ENCODE peak calls at places on chromosomes 16 and 17, in six cellular contexts. E is HEK293T, Z is IMR-90, H is GM12878, A is HepG2, Y is K562. F is an unnamed sample.

GRCh38 chr17:52026075-52026474 is 132.4 kb downstream of the CA10 start:
- DNase-seq in A (no peak), E (no peak), Y (no peak), Z (no peak), H (no peak), F (no peak)

GRCh38 chr17:45248132-45248936 is 13.6 kb downstream of the SPATA32 start:
- DNase-seq in H (no peak), Z (no peak), A (no peak), Y (peak; percentile 85), E (peak; percentile 42), F (peak; percentile 62)

GRCh38 chr17:20302191-20302917 is 165.0 kb downstream of the LGALS9B start:
- DNase-seq in H (no peak), E (no peak), Z (peak; percentile 4), Y (no peak), A (no peak), F (no peak)

GRCh38 chr16:25257504-25257955 is at the start of gene ZKSCAN2:
- DNase-seq in Y (peak; percentile 93), H (peak; percentile 40), A (peak; percentile 88), E (peak; percentile 89), Z (peak; percentile 86), F (peak; percentile 74)

GRCh38 chr17:81251091-81251942 is 12.2 kb downstream of the NDUFAF8 start:
- DNase-seq in Y (no peak), A (no peak), Z (no peak), E (no peak), H (no peak), F (no peak)

GRCh38 chr17:1491406-1492248 is 859 bp downstream of the MYO1C start:
- DNase-seq in Z (no peak), E (peak; percentile 74), H (no peak), Y (peak; percentile 87), A (no peak), F (no peak)

GRCh38 chr16:87635541-87636049 is 33.3 kb downstream of the JPH3 start:
- DNase-seq in Z (peak; percentile 19), Y (peak; percentile 63), H (no peak), A (peak; percentile 47), E (peak; percentile 45), F (peak; percentile 69)

GRCh38 chr16:17171250-17172143 is 299.3 kb downstream of the XYLT1 start:
- DNase-seq in H (no peak), E (no peak), Y (no peak), Z (no peak), A (peak; percentile 30), F (no peak)

GRCh38 chr16:57481421-57481820 is 4.9 kb downstream of the DOK4 start:
- DNase-seq in Z (no peak), Y (no peak), E (no peak), H (no peak), A (no peak), F (no peak)

GRCh38 chr16:71507061-71507460 is 17.9 kb upstream of the ZNF19 start:
- DNase-seq in Z (no peak), A (no peak), H (no peak), E (no peak), Y (no peak), F (no peak)

GRCh38 chr17:32341141-32341856 is 674 bp downstream of the C17orf75 start:
- DNase-seq in A (peak; percentile 58), E (no peak), Y (peak; percentile 26), H (no peak), Z (no peak), F (peak; percentile 70)

GRCh38 chr17:55332296-55333041 is 67.7 kb downstream of the HLF start:
- DNase-seq in E (no peak), A (no peak), Y (no peak), Z (no peak), H (no peak), F (no peak)

GRCh38 chr17:17028878-17029535 is 13.2 kb upstream of the MPRIP start:
- DNase-seq in A (peak; percentile 63), Z (no peak), Y (no peak), E (no peak), H (no peak), F (no peak)

GRCh38 chr17:82216301-82217119 is 3.9 kb upstream of the CCDC57 start:
- DNase-seq in H (peak; percentile 59), Y (no peak), A (peak; percentile 75), E (no peak), Z (peak; percentile 81), F (no peak)

GRCh38 chr16:22663389-22664064 is 150.4 kb upstream of the HS3ST2 start:
- DNase-seq in A (no peak), Z (no peak), Y (no peak), H (no peak), E (no peak), F (no peak)

GRCh38 chr17:77528516-77529327 is 388.0 kb downstream of the SEC14L1 start:
- DNase-seq in E (peak; percentile 73), H (no peak), A (no peak), Z (no peak), Y (no peak), F (no peak)

GRCh38 chr16:79751785-79752184 is 151.2 kb upstream of the MAF start:
- DNase-seq in E (no peak), A (no peak), Y (no peak), Z (no peak), H (no peak), F (no peak)

GRCh38 chr17:77728871-77729270 is 229.6 kb upstream of the TNRC6C start:
- DNase-seq in H (no peak), A (no peak), Z (no peak), Y (no peak), E (no peak), F (no peak)

GRCh38 chr17:2263183-2263954 is 40.2 kb downstream of the SMG6 start:
- DNase-seq in Y (no peak), Z (peak; percentile 77), E (no peak), H (no peak), A (no peak), F (no peak)

GRCh38 chr16:2710711-2711231 is 9.3 kb downstream of the PRSS27 start:
- DNase-seq in E (no peak), H (no peak), A (no peak), Z (no peak), Y (no peak), F (no peak)

GRCh38 chr16:55487048-55487803 is 8.2 kb downstream of the MMP2 start:
- DNase-seq in Y (no peak), Z (peak; percentile 92), A (no peak), E (no peak), H (no peak), F (no peak)

GRCh38 chr17:38636054-38636453 is 30.3 kb upstream of the SRCIN1 start:
- DNase-seq in Y (no peak), A (no peak), Z (no peak), E (no peak), H (no peak), F (no peak)

GRCh38 chr16:84047626-84048025 is 5.0 kb upstream of the SLC38A8 start:
- DNase-seq in H (no peak), E (no peak), Y (no peak), Z (no peak), A (no peak), F (no peak)

GRCh38 chr17:40075216-40076100 is 12.7 kb downstream of the THRA start:
- DNase-seq in A (peak; percentile 71), H (no peak), Y (peak; percentile 71), E (peak; percentile 57), Z (peak; percentile 48), F (no peak)

GRCh38 chr16:74225278-74225677 is 71.3 kb upstream of the PSMD7 start:
- DNase-seq in E (no peak), Y (no peak), A (no peak), Z (peak; percentile 14), H (no peak), F (no peak)

GRCh38 chr16:24635900-24636610 is 93.4 kb upstream of the TNRC6A start:
- DNase-seq in A (no peak), Z (peak; percentile 91), Y (no peak), E (no peak), H (no peak), F (peak; percentile 84)

GRCh38 chr16:23406546-23407240 is 46.3 kb downstream of the COG7 start:
- DNase-seq in Z (no peak), H (no peak), E (no peak), Y (no peak), A (no peak), F (no peak)

GRCh38 chr16:31225193-31225592 is 8.3 kb upstream of the PYDC1 start:
- DNase-seq in E (peak; percentile 3), H (no peak), Y (peak; percentile 17), Z (no peak), A (no peak), F (no peak)

GRCh38 chr16:54657058-54657708 is 273.5 kb upstream of the IRX5 start:
- DNase-seq in Z (no peak), H (no peak), E (no peak), A (no peak), Y (no peak), F (no peak)

GRCh38 chr17:57862990-57863667 is 13.3 kb upstream of the MRPS23 start:
- DNase-seq in Z (no peak), E (no peak), H (no peak), Y (no peak), A (peak; percentile 94), F (no peak)

DNA sequence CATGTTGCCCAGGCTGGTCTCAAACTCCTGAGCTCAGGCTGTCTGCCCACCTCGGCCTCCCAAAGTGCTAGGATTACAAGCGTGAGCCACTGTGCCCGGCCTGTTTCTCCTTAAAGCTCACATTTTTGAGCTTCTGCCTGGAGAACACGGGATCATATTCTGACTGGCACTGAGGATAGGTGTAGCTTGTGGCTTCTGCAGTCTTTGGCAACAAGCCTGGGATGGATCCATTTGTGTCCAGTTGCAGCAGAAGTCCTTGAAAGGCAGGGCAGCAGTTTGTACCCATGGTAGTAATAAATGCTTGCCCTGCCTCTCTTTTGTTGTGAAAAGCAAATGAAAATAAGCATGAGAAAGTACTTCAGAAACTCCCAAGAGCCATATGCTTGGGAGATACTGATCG is 3.0 kb upstream of the CORO7 start:
- DNase-seq in A (no peak), Y (no peak), H (no peak), E (no peak), Z (no peak), F (no peak)
- TF ChIP-seq BHLHE40 in A (no peak), Y (no peak), H (no peak), E (no peak), Z (no peak), F (no peak)

DNA sequence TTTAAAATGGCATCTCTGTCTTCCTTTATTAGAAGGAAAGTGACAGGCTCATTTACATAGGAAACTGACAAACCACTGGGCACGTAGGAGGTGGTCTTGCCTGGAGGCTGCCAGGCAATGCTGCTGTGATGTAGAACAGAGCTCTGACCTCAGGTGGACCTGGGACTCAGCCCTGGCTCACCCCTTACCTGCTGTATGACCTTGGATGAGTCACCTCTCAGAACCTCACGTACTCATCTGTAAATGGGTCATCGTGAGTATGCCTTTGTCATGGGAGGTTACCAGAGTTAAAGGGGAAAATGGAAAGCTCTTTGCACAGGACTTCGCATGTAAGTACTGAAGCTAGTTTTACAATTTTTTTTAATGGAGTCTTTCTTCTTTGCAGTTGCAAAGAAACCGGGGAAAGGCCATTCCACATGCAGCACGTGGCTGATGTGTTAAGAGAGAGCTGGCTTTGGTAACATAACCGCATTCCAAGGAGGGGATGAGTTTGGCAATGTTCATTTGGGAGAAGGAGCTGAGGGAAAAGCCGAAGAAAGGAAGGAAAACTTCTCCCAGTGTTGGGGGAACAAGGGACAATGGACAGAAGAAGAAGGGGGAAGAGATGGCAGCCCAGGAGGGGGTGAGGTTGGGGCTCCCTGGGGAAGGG is 37.4 kb upstream of the LONP2 start:
- DNase-seq in H (no peak), Y (no peak), Z (peak; percentile 13), A (peak; percentile 69), E (no peak), F (no peak)
- TF ChIP-seq BHLHE40 in H (no peak), Y (no peak), Z (no peak), A (no peak), E (no peak), F (no peak)

GRCh38 chr16:49876716-49877129 is 20.8 kb upstream of the ZNF423 start:
- DNase-seq in Z (no peak), H (no peak), A (no peak), Y (peak; percentile 91), E (peak; percentile 96), F (peak; percentile 40)
- TF ChIP-seq BHLHE40 in Z (no peak), H (no peak), A (no peak), Y (no peak), E (no peak), F (no peak)

GRCh38 chr17:63681530-63681929 is 18.4 kb downstream of the LIMD2 start:
- DNase-seq in E (no peak), A (no peak), Z (no peak), Y (no peak), H (no peak), F (no peak)
- TF ChIP-seq BHLHE40 in E (no peak), A (no peak), Z (no peak), Y (no peak), H (no peak), F (no peak)

F was measured in A549.